ENCODE peak calls at places on chromosomes 16 and 17, in eight cellular contexts. N is colonic mucosa, I is heart right ventricle, R is heart left ventricle, P is fibroblast of lung, V is mammary epithelial cell, A is mesendoderm, T is DND-41. H is an unnamed sample. For H3K36me3 and H3K27me3, the result is how much of the 10 kb centered on the place peaks cover.

GRCh38 chr17:48051706-48052486 is 3.7 kb downstream of the NFE2L1 start:
- DNase-seq in N (peak), I (peak), R (no peak), P (peak), V (peak), A (no peak), T (no peak), H (no peak)

GRCh38 chr16:75256059-75256870 is 4.8 kb upstream of the BCAR1 start:
- DNase-seq in N (no peak), I (peak), R (peak), P (no peak), V (no peak), A (peak), T (no peak), H (no peak)

GRCh38 chr17:34755371-34755770 is 176.0 kb downstream of the TMEM132E start:
- DNase-seq in N (no peak), I (no peak), R (no peak), P (no peak), V (no peak), A (no peak), T (no peak), H (no peak)

GRCh38 chr16:31274831-31275816 is 15.3 kb downstream of the ITGAM start:
- DNase-seq in N (no peak), I (no peak), R (no peak), P (no peak), V (peak), A (no peak), T (no peak), H (peak)

GRCh38 chr17:1203111-1203966 is 23.6 kb upstream of the ABR start:
- DNase-seq in N (peak), I (peak), R (peak), P (peak), V (peak), A (peak), T (no peak), H (peak)

GRCh38 chr16:89510526-89510925 is 2.3 kb downstream of the SPG7 start:
- DNase-seq in N (no peak), I (no peak), R (no peak), P (no peak), V (no peak), A (no peak), T (no peak), H (no peak)

GRCh38 chr17:78304549-78305037 is 55.3 kb downstream of the SOCS3 start:
- DNase-seq in N (no peak), I (no peak), R (no peak), P (no peak), V (no peak), A (no peak), T (no peak), H (no peak)

GRCh38 chr17:77394540-77395295 is 253.9 kb downstream of the SEC14L1 start:
- DNase-seq in N (peak), I (no peak), R (no peak), P (peak), V (peak), A (no peak), T (no peak), H (no peak)

GRCh38 chr17:18158022-18158600 is 25.5 kb upstream of the ALKBH5 start:
- DNase-seq in N (peak), I (peak), R (peak), P (peak), V (peak), A (peak), T (no peak), H (peak)

GRCh38 chr17:40346768-40347154 is 17.8 kb downstream of the GJD3 start:
- DNase-seq in N (no peak), I (no peak), R (no peak), P (no peak), V (no peak), A (no peak), T (no peak), H (no peak)
- H3K4me3 ChIP-seq in N (no peak), I (peak), R (no peak), P (no peak), V (no peak), A (no peak), T (no peak), H (no peak)

GRCh38 chr16:87560428-87561199 is 41.7 kb upstream of the JPH3 start:
- DNase-seq in N (peak), I (peak), R (no peak), P (no peak), V (no peak), A (peak), T (peak), H (no peak)

GRCh38 chr16:87562201-87562600 is 40.1 kb upstream of the JPH3 start:
- DNase-seq in N (no peak), I (no peak), R (no peak), P (no peak), V (no peak), A (no peak), T (no peak), H (no peak)

GRCh38 chr16:87558682-87559081 is 43.6 kb upstream of the JPH3 start:
- DNase-seq in N (no peak), I (no peak), R (no peak), P (no peak), V (no peak), A (no peak), T (no peak), H (no peak)

GRCh38 chr16:87561200-87562105 is 40.9 kb upstream of the JPH3 start:
- DNase-seq in N (no peak), I (no peak), R (no peak), P (no peak), V (no peak), A (no peak), T (no peak), H (no peak)

DNA sequence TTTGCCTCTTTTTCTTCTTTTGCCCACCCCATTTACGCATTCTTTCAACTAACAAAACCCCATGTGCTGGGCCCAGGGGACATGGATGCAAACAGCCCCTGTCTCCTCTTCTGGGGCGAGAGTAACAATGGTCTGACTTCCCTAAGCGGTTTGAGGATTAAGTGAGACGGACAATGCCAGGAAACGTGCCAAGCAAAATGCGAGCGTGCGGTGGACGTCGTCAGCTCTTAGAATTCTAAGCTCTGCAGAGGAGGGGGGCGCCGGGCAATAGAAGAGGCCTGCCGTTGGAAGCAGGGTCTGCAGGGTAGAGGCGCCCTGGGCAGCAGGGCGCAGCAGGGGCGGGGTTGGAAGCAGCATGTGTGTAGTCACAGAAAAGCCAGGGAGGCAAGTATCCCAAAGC is 42.3 kb upstream of the JPH3 start:
- DNase-seq in N (no peak), I (no peak), R (no peak), P (peak), V (no peak), A (no peak), T (no peak), H (no peak)
- H3K36me3 ChIP-seq in N (under half), I (under half), R (under half), P (under half), V (under half), A (under half), T (under half), H (under half)

GRCh38 chr16:1027416-1027815 is 45.1 kb upstream of the SSTR5 start:
- DNase-seq in N (no peak), I (no peak), R (no peak), P (no peak), V (no peak), A (no peak), T (no peak), H (no peak)

GRCh38 chr16:1028056-1028455 is 44.5 kb upstream of the SSTR5 start:
- DNase-seq in N (no peak), I (no peak), R (no peak), P (no peak), V (no peak), A (no peak), T (no peak), H (no peak)

GRCh38 chr16:1028524-1029258 is 43.9 kb upstream of the SSTR5 start:
- DNase-seq in N (no peak), I (no peak), R (no peak), P (no peak), V (no peak), A (no peak), T (no peak), H (no peak)

GRCh38 chr16:1030381-1030901 is 42.1 kb upstream of the SSTR5 start:
- DNase-seq in N (no peak), I (no peak), R (no peak), P (no peak), V (no peak), A (no peak), T (no peak), H (no peak)

GRCh38 chr16:1029259-1029545 is 43.3 kb upstream of the SSTR5 start:
- DNase-seq in N (no peak), I (no peak), R (no peak), P (no peak), V (no peak), A (no peak), T (no peak), H (no peak)
- H3K27me3 ChIP-seq in N (under half), I (under half), R (under half), P (under half), V (under half), A (under half), T (under half), H (under half)

DNA sequence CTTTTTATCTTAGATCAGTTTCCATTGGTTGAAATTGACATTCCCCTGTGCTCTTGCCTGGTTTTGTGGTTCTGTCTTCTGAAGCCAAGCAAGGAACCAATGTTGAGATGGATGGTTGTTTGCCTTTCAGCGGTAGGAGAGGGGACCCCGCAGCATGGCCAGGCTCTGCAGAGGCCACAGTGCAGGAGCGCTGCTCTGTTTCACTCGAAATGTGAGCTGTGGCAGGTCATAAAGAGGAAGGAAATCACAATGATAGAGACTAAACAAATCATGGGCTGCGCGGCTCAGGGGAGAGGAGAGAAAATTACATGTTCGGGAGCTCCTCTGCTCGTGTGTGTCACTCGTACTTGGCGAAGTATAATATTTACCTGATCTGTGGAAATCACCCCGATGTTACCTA is 148.2 kb downstream of the SNX29 start:
- DNase-seq in N (no peak), I (no peak), R (no peak), P (no peak), V (no peak), A (no peak), T (no peak), H (no peak)
- H3K4me3 ChIP-seq in N (no peak), I (no peak), R (no peak), P (no peak), V (no peak), A (no peak), T (no peak), H (no peak)

DNA sequence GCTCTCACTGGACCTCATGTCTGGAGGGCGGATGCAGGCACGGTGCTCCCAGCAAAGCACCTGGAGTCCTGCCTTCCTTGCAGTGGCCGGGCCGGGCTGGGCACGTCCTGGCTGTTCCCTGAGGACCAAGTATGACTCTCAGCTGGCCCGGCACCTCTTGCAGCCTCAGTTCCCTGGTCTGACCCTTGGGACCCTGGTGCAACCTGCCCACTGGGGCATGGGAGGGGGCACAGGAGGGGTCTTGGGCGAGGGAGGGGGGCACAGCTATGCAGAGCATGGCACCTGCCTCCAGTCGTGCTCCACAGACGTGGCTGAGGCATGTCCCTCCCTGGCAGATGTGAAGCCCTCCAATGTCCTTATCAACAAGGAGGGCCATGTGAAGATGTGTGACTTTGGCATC is 19.6 kb downstream of the MAP2K3 start:
- DNase-seq in N (no peak), I (no peak), R (peak), P (no peak), V (no peak), A (no peak), T (no peak), H (no peak)
- H3K36me3 ChIP-seq in N (under half), I (half or more), R (half or more), P (under half), V (under half), A (under half), T (under half), H (under half)

DNA sequence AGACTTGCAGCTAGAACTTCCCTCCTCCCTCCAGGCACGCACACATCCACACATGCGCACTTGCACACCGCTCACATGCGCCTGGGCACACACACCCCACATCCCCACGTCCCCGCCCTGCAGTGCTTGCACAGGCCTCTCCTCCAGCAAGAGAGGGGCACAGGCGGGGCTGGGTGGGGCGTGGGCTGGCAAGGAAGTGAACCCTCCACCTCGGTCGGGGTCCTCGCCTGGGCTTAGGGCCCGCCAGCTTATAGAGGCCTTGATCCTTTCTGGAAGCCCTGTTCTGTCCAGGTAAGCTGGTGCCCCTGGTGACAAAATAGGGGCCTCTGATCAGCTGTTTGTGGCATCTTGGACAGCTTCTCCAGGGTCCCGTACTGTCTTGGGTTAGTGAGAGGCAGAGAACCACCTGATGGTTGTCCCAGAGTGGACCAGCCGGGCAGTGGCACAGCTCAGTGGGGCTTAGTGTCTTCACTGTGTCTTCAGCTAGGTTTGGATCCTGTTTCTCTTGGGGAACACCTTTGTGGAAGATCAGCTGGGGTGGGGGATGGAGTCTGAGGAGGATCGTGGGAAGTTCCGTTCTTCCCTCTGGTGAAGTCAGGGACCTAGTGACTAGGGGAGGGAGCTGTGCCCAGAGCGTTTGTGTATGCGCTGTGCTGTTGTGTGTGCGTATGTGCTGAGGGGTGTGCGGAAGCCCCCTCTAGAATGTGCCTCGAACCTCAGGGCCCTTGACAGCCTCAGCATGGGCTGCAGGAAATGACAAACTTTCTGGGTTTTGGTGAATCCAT is 12.1 kb downstream of the TBX4 start:
- DNase-seq in N (no peak), I (no peak), R (no peak), P (no peak), V (no peak), A (no peak), T (no peak), H (no peak)
- H3K27me3 ChIP-seq in N (under half), I (under half), R (under half), P (under half), V (under half), A (under half), T (under half), H (under half)

GRCh38 chr17:55263565-55264272 is 1.0 kb upstream of the HLF start:
- DNase-seq in N (no peak), I (no peak), R (no peak), P (no peak), V (no peak), A (no peak), T (no peak), H (no peak)
- H3K4me3 ChIP-seq in N (peak), I (peak), R (peak), P (peak), V (no peak), A (no peak), T (no peak), H (no peak)

GRCh38 chr16:12901204-12901596 is 198 bp upstream of the SHISA9 start:
- DNase-seq in N (no peak), I (no peak), R (no peak), P (no peak), V (peak), A (peak), T (no peak), H (no peak)

GRCh38 chr16:12904041-12904671 is 2.8 kb downstream of the SHISA9 start:
- DNase-seq in N (no peak), I (no peak), R (no peak), P (no peak), V (no peak), A (peak), T (no peak), H (no peak)

GRCh38 chr16:12902511-12903324 is 1.3 kb downstream of the SHISA9 start:
- DNase-seq in N (no peak), I (no peak), R (peak), P (no peak), V (peak), A (peak), T (no peak), H (no peak)

GRCh38 chr16:12901597-12902436 is at the start of gene SHISA9:
- DNase-seq in N (no peak), I (no peak), R (no peak), P (peak), V (peak), A (peak), T (no peak), H (no peak)

GRCh38 chr16:12903325-12904040 is 2.1 kb downstream of the SHISA9 start:
- DNase-seq in N (no peak), I (no peak), R (no peak), P (no peak), V (no peak), A (peak), T (no peak), H (no peak)
- H3K36me3 ChIP-seq in N (under half), I (under half), R (under half), P (under half), V (under half), A (under half), T (under half), H (under half)